ENCODE peak calls at places on chromosome X, in eight cellular contexts. One of them, this sample, is unnamed. For H3K27me3, the result is how much of the 10 kb centered on the place peaks cover.

GRCh38 chrX:141469469-141469868 is 115.1 kb downstream of the SPANXA1 start:
- DNase-seq in CD8-positive, alpha-beta T cell: no peak
- DNase-seq in gastrocnemius medialis: no peak
- DNase-seq in right lobe of liver: no peak
- DNase-seq in Peyer's patch: no peak
- DNase-seq in ovary: no peak
- DNase-seq in heart left ventricle: no peak
- DNase-seq in AG04450: no peak
- DNase-seq in this sample: peak

GRCh38 chrX:72576161-72576896 is 3.7 kb upstream of the HDAC8 start:
- DNase-seq in CD8-positive, alpha-beta T cell: no peak
- DNase-seq in gastrocnemius medialis: peak
- DNase-seq in right lobe of liver: peak
- DNase-seq in Peyer's patch: no peak
- DNase-seq in ovary: no peak
- DNase-seq in heart left ventricle: no peak
- DNase-seq in AG04450: no peak
- DNase-seq in this sample: peak

GRCh38 chrX:149074429-149074828 is 430.7 kb downstream of the IDS start:
- DNase-seq in CD8-positive, alpha-beta T cell: no peak
- DNase-seq in gastrocnemius medialis: peak
- DNase-seq in right lobe of liver: no peak
- DNase-seq in Peyer's patch: no peak
- DNase-seq in ovary: no peak
- DNase-seq in heart left ventricle: peak
- DNase-seq in AG04450: no peak
- DNase-seq in this sample: peak

GRCh38 chrX:112846114-112846513 is 5.5 kb upstream of the AMOT start:
- DNase-seq in CD8-positive, alpha-beta T cell: no peak
- DNase-seq in gastrocnemius medialis: no peak
- DNase-seq in right lobe of liver: no peak
- DNase-seq in Peyer's patch: no peak
- DNase-seq in ovary: peak
- DNase-seq in heart left ventricle: peak
- DNase-seq in AG04450: no peak
- DNase-seq in this sample: no peak

GRCh38 chrX:7362111-7362510 is 214.2 kb upstream of the PUDP start:
- DNase-seq in CD8-positive, alpha-beta T cell: no peak
- DNase-seq in gastrocnemius medialis: no peak
- DNase-seq in right lobe of liver: no peak
- DNase-seq in Peyer's patch: no peak
- DNase-seq in ovary: no peak
- DNase-seq in heart left ventricle: no peak
- DNase-seq in AG04450: no peak
- DNase-seq in this sample: peak

GRCh38 chrX:53445977-53446376 is 11.8 kb upstream of the HSD17B10 start:
- DNase-seq in CD8-positive, alpha-beta T cell: peak
- DNase-seq in gastrocnemius medialis: no peak
- DNase-seq in right lobe of liver: peak
- DNase-seq in Peyer's patch: no peak
- DNase-seq in ovary: no peak
- DNase-seq in heart left ventricle: peak
- DNase-seq in AG04450: no peak
- DNase-seq in this sample: no peak

GRCh38 chrX:109936114-109936513 is 66.8 kb upstream of the TMEM164 start:
- DNase-seq in CD8-positive, alpha-beta T cell: no peak
- DNase-seq in gastrocnemius medialis: no peak
- DNase-seq in right lobe of liver: no peak
- DNase-seq in Peyer's patch: no peak
- DNase-seq in ovary: no peak
- DNase-seq in heart left ventricle: no peak
- DNase-seq in AG04450: no peak
- DNase-seq in this sample: peak

GRCh38 chrX:30971761-30972603 is 82.9 kb upstream of the TAB3 start:
- DNase-seq in CD8-positive, alpha-beta T cell: peak
- DNase-seq in gastrocnemius medialis: no peak
- DNase-seq in right lobe of liver: peak
- DNase-seq in Peyer's patch: no peak
- DNase-seq in ovary: peak
- DNase-seq in heart left ventricle: no peak
- DNase-seq in AG04450: peak
- DNase-seq in this sample: peak

GRCh38 chrX:148942754-148943153 is 442.3 kb downstream of the AFF2 start:
- DNase-seq in CD8-positive, alpha-beta T cell: no peak
- DNase-seq in gastrocnemius medialis: no peak
- DNase-seq in right lobe of liver: no peak
- DNase-seq in Peyer's patch: no peak
- DNase-seq in ovary: no peak
- DNase-seq in heart left ventricle: no peak
- DNase-seq in AG04450: no peak
- DNase-seq in this sample: no peak

GRCh38 chrX:9681422-9681821 is 84.2 kb downstream of the GPR143 start:
- DNase-seq in CD8-positive, alpha-beta T cell: no peak
- DNase-seq in gastrocnemius medialis: no peak
- DNase-seq in right lobe of liver: no peak
- DNase-seq in Peyer's patch: no peak
- DNase-seq in ovary: no peak
- DNase-seq in heart left ventricle: no peak
- DNase-seq in AG04450: no peak
- DNase-seq in this sample: peak

GRCh38 chrX:32448320-32448719 is 763.0 kb downstream of the DMD start:
- DNase-seq in CD8-positive, alpha-beta T cell: no peak
- DNase-seq in gastrocnemius medialis: no peak
- DNase-seq in right lobe of liver: no peak
- DNase-seq in Peyer's patch: no peak
- DNase-seq in ovary: no peak
- DNase-seq in heart left ventricle: no peak
- DNase-seq in AG04450: no peak
- DNase-seq in this sample: peak

GRCh38 chrX:97398030-97398551 is 514.4 kb downstream of the RPA4 start:
- DNase-seq in CD8-positive, alpha-beta T cell: no peak
- DNase-seq in gastrocnemius medialis: no peak
- DNase-seq in right lobe of liver: no peak
- DNase-seq in Peyer's patch: no peak
- DNase-seq in ovary: no peak
- DNase-seq in heart left ventricle: no peak
- DNase-seq in AG04450: no peak
- DNase-seq in this sample: peak

GRCh38 chrX:103437147-103437873 is 61.0 kb downstream of the BEX3 start:
- DNase-seq in CD8-positive, alpha-beta T cell: no peak
- DNase-seq in gastrocnemius medialis: no peak
- DNase-seq in right lobe of liver: no peak
- DNase-seq in Peyer's patch: no peak
- DNase-seq in ovary: no peak
- DNase-seq in heart left ventricle: no peak
- DNase-seq in AG04450: no peak
- DNase-seq in this sample: no peak

DNA sequence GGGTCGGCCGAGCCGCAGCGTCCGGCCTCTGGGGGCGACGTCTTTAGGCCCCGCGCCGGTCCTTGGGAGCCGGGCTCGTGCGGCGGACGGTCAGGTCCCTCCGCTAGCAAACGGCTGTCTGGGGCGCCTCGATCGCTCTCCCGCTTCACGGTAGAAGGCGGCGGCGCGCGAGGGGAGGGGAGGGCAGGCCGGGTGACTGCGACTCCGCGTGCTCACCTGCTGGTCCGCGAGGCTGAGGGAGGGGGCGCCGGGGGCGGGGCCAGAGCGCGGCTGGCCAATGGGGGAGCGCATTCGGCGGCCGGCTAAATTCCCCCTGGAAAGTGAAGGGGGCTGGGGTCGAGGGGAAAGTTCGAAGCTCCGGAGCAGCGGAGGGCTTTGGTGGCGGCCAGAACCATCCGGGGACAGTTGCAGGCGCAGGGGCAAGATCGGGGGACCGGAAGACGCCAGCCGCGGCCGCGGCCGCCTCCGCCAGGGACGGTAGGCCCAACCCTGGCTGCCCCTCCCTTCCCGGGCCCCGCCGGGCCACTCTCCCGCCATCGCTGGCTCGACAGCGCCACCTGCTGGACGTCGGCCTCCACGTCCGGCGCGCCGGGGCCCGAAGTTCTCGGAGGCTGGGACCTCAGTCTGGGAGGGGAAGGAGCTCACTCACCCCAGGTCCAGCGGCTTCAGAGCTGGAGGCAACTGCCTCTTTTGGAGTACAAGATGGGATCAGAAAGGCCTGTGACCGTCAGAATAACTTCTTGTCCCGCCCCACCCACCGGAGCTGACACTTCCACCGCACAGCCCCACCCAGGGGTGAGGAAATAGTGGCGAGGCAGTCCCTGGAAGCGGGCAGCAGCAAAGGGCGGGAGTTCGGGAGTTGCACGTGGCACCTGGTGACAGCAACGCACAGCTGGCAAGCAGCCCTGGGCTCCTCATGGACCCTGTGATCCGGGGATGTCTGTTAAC is 49.9 kb downstream of the ELF4 start:
- DNase-seq in CD8-positive, alpha-beta T cell: peak
- DNase-seq in gastrocnemius medialis: peak
- DNase-seq in right lobe of liver: peak
- DNase-seq in Peyer's patch: peak
- DNase-seq in ovary: peak
- DNase-seq in heart left ventricle: peak
- DNase-seq in AG04450: no peak
- DNase-seq in this sample: peak
- H3K4me3 ChIP-seq in CD8-positive, alpha-beta T cell: peak
- H3K4me3 ChIP-seq in gastrocnemius medialis: peak
- H3K4me3 ChIP-seq in right lobe of liver: peak
- H3K4me3 ChIP-seq in Peyer's patch: peak
- H3K4me3 ChIP-seq in ovary: peak
- H3K4me3 ChIP-seq in heart left ventricle: peak
- H3K4me3 ChIP-seq in AG04450: peak
- H3K4me3 ChIP-seq in this sample: peak

GRCh38 chrX:111447298-111447697 is 35.3 kb upstream of the DCX start:
- DNase-seq in CD8-positive, alpha-beta T cell: no peak
- DNase-seq in gastrocnemius medialis: no peak
- DNase-seq in right lobe of liver: no peak
- DNase-seq in Peyer's patch: no peak
- DNase-seq in ovary: no peak
- DNase-seq in heart left ventricle: peak
- DNase-seq in AG04450: no peak
- DNase-seq in this sample: peak

GRCh38 chrX:111445485-111445884 is 33.5 kb upstream of the DCX start:
- DNase-seq in CD8-positive, alpha-beta T cell: no peak
- DNase-seq in gastrocnemius medialis: no peak
- DNase-seq in right lobe of liver: no peak
- DNase-seq in Peyer's patch: no peak
- DNase-seq in ovary: no peak
- DNase-seq in heart left ventricle: no peak
- DNase-seq in AG04450: no peak
- DNase-seq in this sample: peak

GRCh38 chrX:111442791-111443190 is 30.8 kb upstream of the DCX start:
- DNase-seq in CD8-positive, alpha-beta T cell: no peak
- DNase-seq in gastrocnemius medialis: no peak
- DNase-seq in right lobe of liver: no peak
- DNase-seq in Peyer's patch: no peak
- DNase-seq in ovary: no peak
- DNase-seq in heart left ventricle: no peak
- DNase-seq in AG04450: no peak
- DNase-seq in this sample: no peak

GRCh38 chrX:111444881-111445280 is 32.9 kb upstream of the DCX start:
- DNase-seq in CD8-positive, alpha-beta T cell: no peak
- DNase-seq in gastrocnemius medialis: no peak
- DNase-seq in right lobe of liver: no peak
- DNase-seq in Peyer's patch: no peak
- DNase-seq in ovary: no peak
- DNase-seq in heart left ventricle: no peak
- DNase-seq in AG04450: no peak
- DNase-seq in this sample: no peak
- H3K27me3 ChIP-seq in CD8-positive, alpha-beta T cell: under half
- H3K27me3 ChIP-seq in gastrocnemius medialis: under half
- H3K27me3 ChIP-seq in right lobe of liver: under half
- H3K27me3 ChIP-seq in Peyer's patch: under half
- H3K27me3 ChIP-seq in ovary: under half
- H3K27me3 ChIP-seq in heart left ventricle: under half
- H3K27me3 ChIP-seq in AG04450: under half
- H3K27me3 ChIP-seq in this sample: under half

GRCh38 chrX:56978172-56978571 is 17.2 kb downstream of the SPIN3 start:
- DNase-seq in CD8-positive, alpha-beta T cell: peak
- DNase-seq in gastrocnemius medialis: peak
- DNase-seq in right lobe of liver: no peak
- DNase-seq in Peyer's patch: no peak
- DNase-seq in ovary: peak
- DNase-seq in heart left ventricle: no peak
- DNase-seq in AG04450: no peak
- DNase-seq in this sample: peak
- TF ChIP-seq CTCF in CD8-positive, alpha-beta T cell: peak
- TF ChIP-seq CTCF in gastrocnemius medialis: peak
- TF ChIP-seq CTCF in right lobe of liver: peak
- TF ChIP-seq CTCF in Peyer's patch: peak
- TF ChIP-seq CTCF in ovary: no peak
- TF ChIP-seq CTCF in heart left ventricle: peak
- TF ChIP-seq CTCF in AG04450: peak
- TF ChIP-seq CTCF in this sample: peak

DNA sequence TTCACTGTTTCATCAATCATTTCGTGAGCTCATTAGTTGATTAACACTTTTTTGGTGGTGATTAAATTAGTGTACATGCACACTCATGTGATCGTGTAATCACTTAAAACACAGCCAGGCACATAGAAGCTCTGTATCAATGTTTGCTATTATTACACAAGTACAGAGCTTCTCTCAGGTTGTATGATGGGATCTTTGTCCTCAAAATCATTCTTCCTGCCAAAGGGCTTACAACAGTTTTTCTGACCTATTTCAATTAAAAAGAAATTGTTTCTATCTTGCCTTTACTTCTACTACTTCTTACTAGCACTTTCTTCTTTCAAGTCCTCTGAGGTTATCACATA is 145.1 kb downstream of the AMELX start:
- DNase-seq in CD8-positive, alpha-beta T cell: no peak
- DNase-seq in gastrocnemius medialis: no peak
- DNase-seq in right lobe of liver: no peak
- DNase-seq in Peyer's patch: no peak
- DNase-seq in ovary: no peak
- DNase-seq in heart left ventricle: no peak
- DNase-seq in AG04450: no peak
- DNase-seq in this sample: no peak
- H3K4me3 ChIP-seq in CD8-positive, alpha-beta T cell: no peak
- H3K4me3 ChIP-seq in gastrocnemius medialis: no peak
- H3K4me3 ChIP-seq in right lobe of liver: no peak
- H3K4me3 ChIP-seq in Peyer's patch: no peak
- H3K4me3 ChIP-seq in ovary: no peak
- H3K4me3 ChIP-seq in heart left ventricle: no peak
- H3K4me3 ChIP-seq in AG04450: no peak
- H3K4me3 ChIP-seq in this sample: no peak

This sample was measured in bronchial epithelial cell.